ENCODE peak calls at places on chromosomes 13 and 19, in six cellular contexts. U is HepG2, J is A549, O is GM12878, A is K562, G is upper lobe of left lung. R is an unnamed sample.

GRCh38 chr19:1765904-1766799 is 12.8 kb downstream of the ONECUT3 start:
- ATAC-seq in G (no peak), A (no peak), J (no peak), O (no peak), U (no peak), R (no peak)

GRCh38 chr19:38952395-38953165 is 21.8 kb downstream of the MRPS12 start:
- ATAC-seq in U (peak; percentile 66), J (peak; percentile 87), A (peak; percentile 89), G (no peak), O (peak; percentile 67), R (no peak)

GRCh38 chr13:106560791-106561190 is 7.1 kb downstream of the ARGLU1 start:
- ATAC-seq in G (no peak), O (peak; percentile 53), U (no peak), A (no peak), J (no peak), R (no peak)

GRCh38 chr19:3094638-3095374 is 644 bp downstream of the GNA11 start:
- ATAC-seq in U (peak; percentile 3), G (no peak), J (peak; percentile 32), O (peak; percentile 52), A (peak; percentile 33), R (no peak)

GRCh38 chr19:58304748-58305064 is 471 bp upstream of the ERVK3-1 start:
- ATAC-seq in J (peak; percentile 52), O (peak; percentile 15), U (peak; percentile 2), G (peak; percentile 3), A (peak; percentile 53), R (no peak)

GRCh38 chr19:14337510-14337909 is 43.7 kb upstream of the ADGRE5 start:
- ATAC-seq in U (no peak), J (peak; percentile 64), A (peak; percentile 99), G (no peak), O (peak; percentile 65), R (no peak)

GRCh38 chr13:106391271-106391670 is 144.2 kb downstream of the EFNB2 start:
- ATAC-seq in U (no peak), O (no peak), J (no peak), G (no peak), A (no peak), R (no peak)

GRCh38 chr13:44801990-44802389 is 187.3 kb downstream of the NUFIP1 start:
- ATAC-seq in G (peak; percentile 21), J (no peak), U (no peak), O (no peak), A (no peak), R (no peak)

GRCh38 chr13:45889582-45890243 is 38.2 kb upstream of the SIAH3 start:
- ATAC-seq in O (no peak), A (no peak), J (no peak), U (no peak), G (no peak), R (no peak)

GRCh38 chr19:7766535-7766934 is 3.5 kb downstream of the CLEC4M start:
- ATAC-seq in J (no peak), O (no peak), A (no peak), G (no peak), U (no peak), R (no peak)

GRCh38 chr19:13060233-13060963 is 42.3 kb downstream of the LYL1 start:
- ATAC-seq in J (no peak), A (no peak), O (no peak), U (peak; percentile 89), G (peak; percentile 4), R (no peak)

GRCh38 chr13:79637086-79637763 is 156.3 kb downstream of the NDFIP2 start:
- ATAC-seq in G (no peak), A (no peak), O (no peak), J (no peak), U (no peak), R (no peak)

GRCh38 chr13:112741185-112741755 is 51.4 kb downstream of the ATP11A start:
- ATAC-seq in J (no peak), O (no peak), A (peak; percentile 28), U (peak; percentile 19), G (no peak), R (no peak)

GRCh38 chr13:80131204-80131603 is 209.7 kb downstream of the SPRY2 start:
- ATAC-seq in G (peak; percentile 60), J (peak; percentile 56), U (no peak), A (no peak), O (no peak), R (peak; percentile 57)

GRCh38 chr19:2648528-2648937 is 54.0 kb downstream of the GNG7 start:
- ATAC-seq in G (peak; percentile 92), U (peak; percentile 68), A (peak; percentile 95), O (peak; percentile 95), J (peak; percentile 90), R (peak; percentile 78)

GRCh38 chr13:80242728-80243427 is 98.0 kb downstream of the SPRY2 start:
- ATAC-seq in U (no peak), A (no peak), G (no peak), O (peak; percentile 76), J (no peak), R (no peak)

GRCh38 chr13:48317511-48317981 is 14.0 kb downstream of the RB1 start:
- ATAC-seq in U (peak; percentile 43), J (no peak), G (peak; percentile 6), A (no peak), O (peak; percentile 18), R (peak; percentile 23)

GRCh38 chr19:48249502-48250014 is 6.2 kb downstream of the CARD8 start:
- ATAC-seq in A (peak; percentile 61), G (peak; percentile 90), O (peak; percentile 95), J (no peak), U (no peak), R (peak; percentile 70)

GRCh38 chr13:24146961-24147569 is 13.5 kb upstream of the SPATA13 start:
- ATAC-seq in G (no peak), A (no peak), O (no peak), J (no peak), U (no peak), R (no peak)

GRCh38 chr19:28519950-28520861 is 692.7 kb downstream of the UQCRFS1 start:
- ATAC-seq in J (no peak), A (peak; percentile 54), O (no peak), G (peak; percentile 39), U (no peak), R (no peak)

GRCh38 chr19:14528419-14529253 is 758 bp upstream of the TECR start:
- ATAC-seq in J (no peak), O (no peak), U (no peak), G (no peak), A (no peak), R (peak; percentile 14)

GRCh38 chr19:33394006-33394722 is 20.7 kb downstream of the CEBPG start:
- ATAC-seq in G (peak; percentile 73), A (no peak), J (peak; percentile 5), O (no peak), U (peak; percentile 5), R (peak; percentile 63)

GRCh38 chr19:40803857-40804782 is 5.1 kb downstream of the EGLN2 start:
- ATAC-seq in J (no peak), O (peak; percentile 66), U (peak; percentile 15), G (no peak), A (no peak), R (no peak)

GRCh38 chr19:13156968-13157882 is 7.0 kb downstream of the IER2 start:
- ATAC-seq in J (no peak), A (no peak), U (no peak), O (no peak), G (no peak), R (no peak)

GRCh38 chr19:11067356-11068113 is 21.7 kb upstream of the LDLR start:
- ATAC-seq in A (no peak), J (no peak), U (no peak), O (no peak), G (no peak), R (no peak)

GRCh38 chr19:11256189-11256588 is 6.1 kb downstream of the DOCK6 start:
- ATAC-seq in O (peak; percentile 34), G (no peak), U (peak; percentile 56), J (no peak), A (no peak), R (peak; percentile 49)

GRCh38 chr19:1053176-1054101 is 13.5 kb upstream of the ARHGAP45 start:
- ATAC-seq in O (peak; percentile 13), A (peak; percentile 59), U (no peak), G (no peak), J (peak; percentile 17), R (no peak)

GRCh38 chr19:14505488-14506239 is 9.7 kb upstream of the GIPC1 start:
- ATAC-seq in U (peak; percentile 83), A (peak; percentile 91), G (peak; percentile 75), O (peak; percentile 97), J (peak; percentile 80), R (peak; percentile 35)

GRCh38 chr13:43369319-43369718 is 345.9 kb downstream of the DNAJC15 start:
- ATAC-seq in U (no peak), O (no peak), G (no peak), A (no peak), J (no peak), R (no peak)

GRCh38 chr13:33265607-33266006 is 19.9 kb downstream of the STARD13 start:
- ATAC-seq in G (no peak), O (no peak), J (no peak), A (no peak), U (no peak), R (no peak)
- TF ChIP-seq EP300 in G (no peak), O (no peak), J (no peak), A (no peak), U (no peak), R (no peak)

GRCh38 chr19:52336976-52337375 is 933 bp downstream of the ZNF610 start:
- ATAC-seq in U (peak; percentile 31), A (no peak), G (peak; percentile 20), O (no peak), J (no peak), R (no peak)

GRCh38 chr19:52335768-52336116 is 301 bp upstream of the ZNF610 start:
- ATAC-seq in U (peak; percentile 33), J (no peak), G (peak; percentile 49), O (peak; percentile 35), A (no peak), R (peak; percentile 55)

GRCh38 chr19:52331757-52332156 is 4.3 kb upstream of the ZNF610 start:
- ATAC-seq in U (no peak), A (no peak), G (no peak), O (no peak), J (no peak), R (no peak)

GRCh38 chr19:52336117-52336811 is at the start of gene ZNF610:
- ATAC-seq in J (no peak), A (no peak), G (peak; percentile 98), U (peak; percentile 83), O (peak; percentile 91), R (peak; percentile 96)
- TF ChIP-seq EP300 in J (no peak), A (no peak), G (no peak), U (no peak), O (no peak), R (no peak)

GRCh38 chr13:30787747-30788535 is 52.6 kb downstream of the ALOX5AP start:
- ATAC-seq in G (no peak), J (no peak), O (peak; percentile 48), U (no peak), A (no peak), R (no peak)
- TF ChIP-seq EP300 in G (no peak), J (no peak), O (no peak), U (no peak), A (no peak), R (no peak)

DNA sequence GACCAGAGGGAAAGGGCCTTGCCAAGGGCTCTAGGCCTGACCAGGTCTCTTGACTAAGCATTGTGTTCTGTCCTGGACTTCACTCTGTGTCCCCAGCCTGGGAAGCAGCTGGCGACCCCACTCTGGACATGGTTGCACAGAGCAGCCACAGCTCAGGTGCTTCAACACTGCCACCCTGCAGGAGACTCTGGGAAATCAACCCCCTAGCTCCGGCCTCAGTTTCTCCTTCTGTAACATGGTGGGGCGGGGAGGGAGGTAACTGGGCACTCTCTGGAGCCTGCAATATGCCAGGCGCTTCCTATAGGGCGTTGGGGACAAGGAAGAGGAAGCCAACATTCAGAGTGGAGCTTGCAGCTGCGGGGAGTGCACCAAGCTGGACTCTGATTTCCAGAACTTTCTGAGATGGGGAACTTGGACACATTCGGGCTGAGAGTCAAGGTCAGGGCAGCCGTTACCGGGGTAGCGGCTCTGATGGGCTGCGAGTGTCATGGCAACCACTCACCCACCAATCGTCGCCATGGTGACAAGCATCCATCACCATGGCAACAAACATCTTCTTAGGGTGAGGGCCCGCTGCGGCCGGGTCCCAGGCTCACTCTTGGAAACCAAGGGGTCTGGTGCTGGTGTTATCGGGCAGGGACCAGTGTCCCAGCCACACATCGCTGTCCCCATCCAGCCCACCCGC is 12.8 kb downstream of the F2RL3 start:
- ATAC-seq in G (no peak), O (no peak), J (no peak), A (no peak), U (no peak), R (no peak)
- TF ChIP-seq EP300 in G (no peak), O (no peak), J (no peak), A (no peak), U (no peak), R (no peak)

R was measured in gastroesophageal sphincter.